ENCODE peak calls at places on chromosomes 4 and X, in seven cellular contexts. W is IMR-90, B is right cardiac atrium, U is left lung, P is mesendoderm, S is heart left ventricle, F is breast epithelium. K is an unnamed sample. For H3K4me1, the result is how much of the 10 kb centered on the place peaks cover.

GRCh38 chr4:183635333-183635732 is 23.7 kb downstream of the RWDD4 start:
- DNase-seq in W (no peak), B (no peak), U (no peak), P (peak), S (no peak), F (no peak), K (no peak)

GRCh38 chrX:93868289-93868985 is 194.4 kb downstream of the FAM133A start:
- DNase-seq in W (no peak), B (peak), U (no peak), P (no peak), S (no peak), F (no peak), K (no peak)

GRCh38 chrX:51459125-51459524 is 37.3 kb downstream of the NUDT11 start:
- DNase-seq in W (peak), B (no peak), U (no peak), P (peak), S (no peak), F (no peak), K (no peak)

GRCh38 chr4:72031868-72032619 is at the start of gene NPFFR2:
- DNase-seq in W (no peak), B (peak), U (peak), P (peak), S (no peak), F (no peak), K (peak)

GRCh38 chr4:52103314-52103713 is 52.2 kb downstream of the SPATA18 start:
- DNase-seq in W (no peak), B (no peak), U (no peak), P (peak), S (no peak), F (no peak), K (no peak)

GRCh38 chr4:157961591-157961990 is 211.2 kb downstream of the GASK1B start:
- DNase-seq in W (no peak), B (no peak), U (no peak), P (no peak), S (no peak), F (no peak), K (no peak)

GRCh38 chr4:149371021-149371420 is 444.6 kb downstream of the IQCM start:
- DNase-seq in W (peak), B (no peak), U (no peak), P (peak), S (peak), F (no peak), K (peak)

GRCh38 chr4:131978120-131978519 is 1171.0 kb upstream of the PCDH10 start:
- DNase-seq in W (no peak), B (peak), U (peak), P (no peak), S (no peak), F (no peak), K (no peak)

GRCh38 chr4:119692001-119692400 is 63.4 kb upstream of the PDE5A start:
- DNase-seq in W (peak), B (peak), U (no peak), P (no peak), S (peak), F (no peak), K (no peak)

GRCh38 chrX:113300580-113300979 is 459.9 kb upstream of the AMOT start:
- DNase-seq in W (no peak), B (no peak), U (no peak), P (no peak), S (no peak), F (no peak), K (no peak)

GRCh38 chrX:41982966-41983365 is 59.6 kb upstream of the CASK start:
- DNase-seq in W (no peak), B (no peak), U (no peak), P (no peak), S (no peak), F (no peak), K (no peak)

GRCh38 chr4:84870398-84871163 is 95.9 kb downstream of the WDFY3 start:
- DNase-seq in W (peak), B (no peak), U (no peak), P (peak), S (no peak), F (no peak), K (no peak)

GRCh38 chr4:148061139-148061476 is 329.2 kb downstream of the ARHGAP10 start:
- DNase-seq in W (no peak), B (no peak), U (no peak), P (peak), S (no peak), F (no peak), K (no peak)

GRCh38 chr4:152970102-152970820 is 34.1 kb downstream of the FHDC1 start:
- DNase-seq in W (peak), B (no peak), U (no peak), P (no peak), S (no peak), F (no peak), K (no peak)

GRCh38 chr4:118033148-118034060 is 882 bp upstream of the NDST3 start:
- DNase-seq in W (peak), B (peak), U (peak), P (peak), S (no peak), F (no peak), K (peak)

GRCh38 chr4:101885574-101885973 is 95.0 kb downstream of the BANK1 start:
- DNase-seq in W (no peak), B (no peak), U (no peak), P (no peak), S (no peak), F (no peak), K (peak)

GRCh38 chrX:41313419-41313818 is 20.5 kb upstream of the DDX3X start:
- DNase-seq in W (peak), B (no peak), U (no peak), P (no peak), S (no peak), F (no peak), K (no peak)

GRCh38 chr4:130210871-130211270 is 1114.9 kb downstream of the C4orf33 start:
- DNase-seq in W (no peak), B (no peak), U (no peak), P (no peak), S (no peak), F (no peak), K (no peak)

GRCh38 chr4:122005064-122005755 is 53.4 kb upstream of the TRPC3 start:
- DNase-seq in W (peak), B (no peak), U (no peak), P (no peak), S (no peak), F (no peak), K (no peak)

GRCh38 chrX:53128097-53128749 is 34.3 kb downstream of the KANTR start:
- DNase-seq in W (peak), B (no peak), U (no peak), P (no peak), S (no peak), F (no peak), K (no peak)

GRCh38 chr4:8133897-8134542 is 24.6 kb downstream of the ABLIM2 start:
- DNase-seq in W (no peak), B (peak), U (peak), P (peak), S (no peak), F (no peak), K (no peak)

GRCh38 chr4:84531689-84532088 is 32.6 kb upstream of the NKX6-1 start:
- DNase-seq in W (no peak), B (no peak), U (no peak), P (peak), S (no peak), F (no peak), K (no peak)

GRCh38 chr4:8409271-8410065 is 31.1 kb downstream of the ACOX3 start:
- DNase-seq in W (no peak), B (peak), U (no peak), P (no peak), S (peak), F (no peak), K (peak)

GRCh38 chr4:101787917-101788316 is 2.6 kb upstream of the BANK1 start:
- DNase-seq in W (no peak), B (no peak), U (no peak), P (peak), S (no peak), F (no peak), K (no peak)

GRCh38 chr4:168877779-168878491 is 132.1 kb downstream of the CBR4 start:
- DNase-seq in W (no peak), B (peak), U (peak), P (peak), S (peak), F (no peak), K (peak)

GRCh38 chrX:39582091-39582490 is 515.7 kb downstream of the BCOR start:
- DNase-seq in W (no peak), B (no peak), U (no peak), P (no peak), S (no peak), F (peak), K (no peak)

GRCh38 chr4:68460085-68460484 is 12.8 kb downstream of the TMPRSS11E start:
- DNase-seq in W (no peak), B (no peak), U (no peak), P (no peak), S (no peak), F (no peak), K (no peak)

GRCh38 chr4:69617083-69617694 is 22.3 kb downstream of the UGT2A2 start:
- DNase-seq in W (peak), B (no peak), U (no peak), P (peak), S (no peak), F (no peak), K (no peak)

GRCh38 chr4:161061046-161061445 is 1102.8 kb downstream of the FSTL5 start:
- DNase-seq in W (no peak), B (no peak), U (no peak), P (no peak), S (no peak), F (no peak), K (no peak)

GRCh38 chrX:43958529-43958928 is 14.7 kb downstream of the NDP start:
- DNase-seq in W (peak), B (no peak), U (no peak), P (peak), S (no peak), F (no peak), K (no peak)

GRCh38 chr4:165199722-165200121 is 7.6 kb upstream of the KLHL2 start:
- DNase-seq in W (no peak), B (no peak), U (no peak), P (no peak), S (no peak), F (peak), K (no peak)

GRCh38 chr4:10608501-10609219 is 75.9 kb downstream of the CLNK start:
- DNase-seq in W (peak), B (no peak), U (no peak), P (no peak), S (no peak), F (no peak), K (no peak)

GRCh38 chr4:26163425-26164362 is 157.1 kb upstream of the RBPJ start:
- DNase-seq in W (no peak), B (no peak), U (no peak), P (no peak), S (no peak), F (no peak), K (no peak)

GRCh38 chr4:6282247-6282646 is 12.6 kb downstream of the WFS1 start:
- DNase-seq in W (peak), B (peak), U (peak), P (no peak), S (peak), F (no peak), K (peak)

GRCh38 chr4:88698539-88698938 is 910 bp upstream of the NAP1L5 start:
- DNase-seq in W (no peak), B (no peak), U (no peak), P (peak), S (no peak), F (no peak), K (no peak)

GRCh38 chr4:88697588-88698329 is at the start of gene NAP1L5:
- DNase-seq in W (peak), B (peak), U (peak), P (peak), S (peak), F (peak), K (peak)

GRCh38 chr4:88693792-88694191 is 3.8 kb downstream of the NAP1L5 start:
- DNase-seq in W (no peak), B (no peak), U (no peak), P (no peak), S (no peak), F (no peak), K (no peak)

GRCh38 chr4:88697113-88697512 is 516 bp downstream of the NAP1L5 start:
- DNase-seq in W (peak), B (peak), U (no peak), P (no peak), S (no peak), F (no peak), K (no peak)

DNA sequence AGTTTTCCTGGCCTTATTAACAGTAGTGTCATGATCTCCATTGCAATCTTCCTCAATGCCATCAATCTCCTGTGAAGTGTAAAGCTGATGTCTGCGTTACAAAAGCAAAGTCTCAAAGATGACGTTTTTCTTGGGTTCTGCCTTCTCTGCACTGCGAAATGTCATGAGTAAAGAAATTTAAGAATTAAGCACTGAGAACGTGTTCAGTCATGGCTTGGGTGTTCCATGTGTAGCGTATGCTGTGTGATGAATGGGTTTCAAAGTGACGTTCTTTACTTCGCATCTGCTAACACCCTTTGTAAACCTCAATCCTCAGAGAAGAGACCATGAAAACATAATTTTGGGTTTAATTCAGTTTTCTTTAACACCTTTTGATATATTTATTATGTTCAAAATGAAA is 1.0 kb downstream of the NAP1L5 start:
- DNase-seq in W (peak), B (no peak), U (no peak), P (no peak), S (no peak), F (no peak), K (no peak)
- H3K4me3 ChIP-seq in W (peak), B (peak), U (no peak), P (no peak), S (peak), F (peak), K (no peak)

GRCh38 chr4:1211371-1211770 is 37.6 kb downstream of the CTBP1 start:
- DNase-seq in W (no peak), B (peak), U (peak), P (no peak), S (peak), F (no peak), K (peak)
- H3K4me1 ChIP-seq in W (under half), B (under half), U (half or more), P (under half), S (under half), F (under half), K (under half)

DNA sequence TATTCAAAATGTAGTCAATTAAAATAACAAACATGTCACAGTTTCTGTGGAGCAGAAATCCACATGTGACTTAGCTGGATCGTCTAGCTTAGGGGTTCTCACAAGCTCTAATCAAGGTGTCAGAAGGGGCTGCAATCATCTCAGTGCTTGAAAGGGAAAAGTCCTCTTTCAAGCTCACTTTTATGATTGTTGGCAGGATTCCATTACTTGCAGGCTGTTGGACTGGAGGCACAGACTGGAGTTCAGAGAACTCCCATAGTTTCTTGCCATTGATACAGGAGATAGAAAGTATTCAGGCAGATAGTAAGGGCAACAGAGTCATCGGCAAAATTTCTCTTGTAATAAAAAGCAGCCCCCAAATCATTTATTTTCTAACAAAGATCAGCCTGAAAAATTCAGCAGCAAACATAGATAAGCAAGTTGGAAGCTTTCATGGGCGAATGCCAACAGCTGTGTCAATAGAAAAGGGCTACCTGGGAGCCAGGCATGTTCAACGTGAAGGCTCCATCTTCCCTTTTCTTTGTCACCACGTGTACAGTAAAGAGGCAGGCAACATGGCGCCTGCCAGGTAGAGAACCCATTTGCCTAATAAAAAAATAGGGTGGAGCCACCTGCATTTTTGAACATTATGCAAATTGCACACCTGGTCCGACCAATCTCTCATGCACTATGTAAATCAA is 64.4 kb downstream of the CXCL13 start:
- DNase-seq in W (no peak), B (no peak), U (no peak), P (no peak), S (no peak), F (no peak), K (peak)
- H3K4me3 ChIP-seq in W (no peak), B (no peak), U (no peak), P (no peak), S (no peak), F (no peak), K (no peak)

GRCh38 chr4:53779025-53779424 is 187.7 kb upstream of the LNX1 start:
- DNase-seq in W (peak), B (no peak), U (no peak), P (no peak), S (no peak), F (no peak), K (no peak)

GRCh38 chr4:53781614-53782467 is 190.6 kb upstream of the LNX1 start:
- DNase-seq in W (peak), B (no peak), U (no peak), P (no peak), S (no peak), F (no peak), K (no peak)

GRCh38 chr4:53782468-53782865 is 191.2 kb upstream of the LNX1 start:
- DNase-seq in W (peak), B (no peak), U (no peak), P (no peak), S (no peak), F (no peak), K (no peak)

GRCh38 chr4:53783208-53783859 is 192.0 kb upstream of the LNX1 start:
- DNase-seq in W (no peak), B (no peak), U (no peak), P (no peak), S (no peak), F (no peak), K (no peak)

GRCh38 chr4:53780736-53781400 is 189.6 kb upstream of the LNX1 start:
- DNase-seq in W (peak), B (no peak), U (no peak), P (no peak), S (no peak), F (no peak), K (no peak)
- H3K4me1 ChIP-seq in W (under half), B (under half), U (under half), P (under half), S (under half), F (under half), K (under half)

DNA sequence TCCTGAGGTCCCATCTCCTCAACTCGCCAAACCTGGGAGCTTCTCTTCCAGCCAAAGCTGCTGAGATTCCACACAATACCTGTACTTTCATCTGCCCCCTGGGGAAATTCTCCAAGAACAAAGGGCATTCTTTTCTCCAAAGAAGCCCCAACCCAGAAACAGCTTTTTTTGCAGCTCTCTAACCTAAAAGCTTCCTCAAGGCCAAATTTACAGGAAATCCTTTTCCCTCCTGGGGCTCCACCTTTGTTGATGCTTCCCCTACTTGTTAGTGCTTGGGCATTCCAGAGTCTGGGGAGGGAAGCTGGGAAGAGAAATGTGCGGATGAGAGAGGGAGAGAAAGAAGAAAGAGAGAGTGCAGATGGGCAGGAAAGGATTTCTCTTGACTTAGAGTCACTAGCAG is 24.3 kb downstream of the ZBTB33 start:
- DNase-seq in W (no peak), B (no peak), U (no peak), P (peak), S (no peak), F (no peak), K (no peak)
- H3K4me3 ChIP-seq in W (no peak), B (no peak), U (no peak), P (no peak), S (no peak), F (no peak), K (no peak)

GRCh38 chrX:10549280-10549679 is 71.1 kb downstream of the MID1 start:
- DNase-seq in W (no peak), B (no peak), U (no peak), P (no peak), S (no peak), F (no peak), K (peak)
- H3K4me1 ChIP-seq in W (under half), B (under half), U (under half), P (under half), S (under half), F (under half), K (under half)